ENCODE peak calls at places on chromosome 14, in four cellular contexts. E is HCT116, Z is K562, A is Panc1. L is an unnamed sample.

GRCh38 chr14:31070431-31070830 is 44.3 kb upstream of the STRN3 start:
- DNase-seq in E (no peak), Z (no peak), A (no peak), L (no peak)

GRCh38 chr14:20503905-20504304 is 1.4 kb upstream of the RNASE10 start:
- DNase-seq in E (no peak), Z (no peak), A (no peak), L (no peak)

GRCh38 chr14:64763089-64763782 is 59.0 kb downstream of the PLEKHG3 start:
- DNase-seq in E (no peak), Z (no peak), A (no peak), L (no peak)

GRCh38 chr14:66563731-66564130 is 55.8 kb downstream of the GPHN start:
- DNase-seq in E (no peak), Z (no peak), A (no peak), L (no peak)

GRCh38 chr14:86015511-86015910 is 485.6 kb downstream of the FLRT2 start:
- DNase-seq in E (no peak), Z (no peak), A (no peak), L (no peak)

GRCh38 chr14:41597647-41598046 is 9.0 kb upstream of the LRFN5 start:
- DNase-seq in E (no peak), Z (peak; percentile 49), A (no peak), L (no peak)

GRCh38 chr14:34258318-34258717 is 203.7 kb downstream of the SPTSSA start:
- DNase-seq in E (no peak), Z (no peak), A (no peak), L (no peak)

GRCh38 chr14:96126783-96127271 is 77.8 kb upstream of the BDKRB2 start:
- DNase-seq in E (no peak), Z (no peak), A (no peak), L (no peak)

GRCh38 chr14:69928111-69928523 is 48.9 kb downstream of the SMOC1 start:
- DNase-seq in E (no peak), Z (no peak), A (no peak), L (no peak)

GRCh38 chr14:79304279-79304678 is 907.0 kb downstream of the DIO2 start:
- DNase-seq in E (no peak), Z (no peak), A (no peak), L (no peak)

GRCh38 chr14:74525361-74525851 is 31.8 kb downstream of the ISCA2 start:
- DNase-seq in E (no peak), Z (no peak), A (no peak), L (no peak)

GRCh38 chr14:36207500-36207899 is 31.0 kb upstream of the PTCSC3 start:
- DNase-seq in E (no peak), Z (peak; percentile 6), A (no peak), L (peak; percentile 35)

GRCh38 chr14:67416810-67417209 is 4.8 kb upstream of the PLEK2 start:
- DNase-seq in E (no peak), Z (no peak), A (no peak), L (no peak)

GRCh38 chr14:100674428-100674827 is 52.3 kb upstream of the DLK1 start:
- DNase-seq in E (no peak), Z (no peak), A (no peak), L (no peak)

GRCh38 chr14:32559595-32559994 is 230.5 kb downstream of the AKAP6 start:
- DNase-seq in E (no peak), Z (no peak), A (no peak), L (no peak)

GRCh38 chr14:55889124-55889523 is 229.1 kb upstream of the PELI2 start:
- DNase-seq in E (no peak), Z (no peak), A (no peak), L (no peak)

GRCh38 chr14:77409131-77409533 is 14.2 kb downstream of the NOXRED1 start:
- DNase-seq in E (peak; percentile 21), Z (peak; percentile 61), A (no peak), L (peak; percentile 41)

GRCh38 chr14:58663494-58664111 is 25.8 kb downstream of the DACT1 start:
- DNase-seq in E (no peak), Z (no peak), A (no peak), L (no peak)

GRCh38 chr14:19823178-19823577 is 19.6 kb downstream of the OR4N2 start:
- DNase-seq in E (no peak), Z (no peak), A (no peak), L (no peak)

GRCh38 chr14:20179218-20179617 is 11.5 kb upstream of the OR11G2 start:
- DNase-seq in E (no peak), Z (no peak), A (no peak), L (no peak)

GRCh38 chr14:70359076-70359424 is 433 bp downstream of the COX16 start:
- DNase-seq in E (no peak), Z (no peak), A (no peak), L (no peak)

GRCh38 chr14:23186913-23187654 is 3.6 kb upstream of the SLC7A8 start:
- DNase-seq in E (peak; percentile 64), Z (peak; percentile 81), A (peak; percentile 30), L (peak; percentile 78)

DNA sequence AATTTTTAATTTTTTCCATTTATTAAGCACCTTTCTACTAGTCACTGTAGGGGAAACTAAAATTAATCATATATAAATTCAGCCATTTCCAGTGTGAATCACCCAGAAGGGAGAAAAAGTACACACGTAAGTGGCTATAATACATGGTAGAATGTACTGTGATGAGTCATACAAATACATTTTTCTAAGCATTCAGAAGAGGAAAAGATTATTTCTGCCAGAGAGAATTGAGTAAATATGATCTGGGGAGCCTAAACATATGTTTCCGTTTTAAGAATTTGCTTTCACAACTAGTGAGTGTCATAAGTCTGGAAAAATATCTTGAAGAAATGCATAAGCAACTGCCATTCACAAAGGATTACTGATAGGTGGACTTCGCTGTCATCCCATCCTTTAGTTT is 102.8 kb downstream of the TGFB3 start:
- DNase-seq in E (no peak), Z (no peak), A (no peak), L (no peak)
- TF ChIP-seq TCF7L2 in E (no peak), Z (no peak), A (no peak), L (no peak)

GRCh38 chr14:49945448-49946319 is 52.8 kb downstream of the ARF6 start:
- DNase-seq in E (no peak), Z (no peak), A (no peak), L (no peak)

GRCh38 chr14:49939884-49940510 is 47.1 kb downstream of the ARF6 start:
- DNase-seq in E (no peak), Z (no peak), A (no peak), L (no peak)

GRCh38 chr14:49944501-49944900 is 51.6 kb downstream of the ARF6 start:
- DNase-seq in E (no peak), Z (no peak), A (no peak), L (no peak)

GRCh38 chr14:49942090-49942489 is 49.2 kb downstream of the ARF6 start:
- DNase-seq in E (no peak), Z (no peak), A (no peak), L (no peak)

GRCh38 chr14:49940805-49941421 is 48.0 kb downstream of the ARF6 start:
- DNase-seq in E (no peak), Z (no peak), A (no peak), L (no peak)
- TF ChIP-seq TCF7L2 in E (no peak), Z (no peak), A (no peak), L (no peak)

DNA sequence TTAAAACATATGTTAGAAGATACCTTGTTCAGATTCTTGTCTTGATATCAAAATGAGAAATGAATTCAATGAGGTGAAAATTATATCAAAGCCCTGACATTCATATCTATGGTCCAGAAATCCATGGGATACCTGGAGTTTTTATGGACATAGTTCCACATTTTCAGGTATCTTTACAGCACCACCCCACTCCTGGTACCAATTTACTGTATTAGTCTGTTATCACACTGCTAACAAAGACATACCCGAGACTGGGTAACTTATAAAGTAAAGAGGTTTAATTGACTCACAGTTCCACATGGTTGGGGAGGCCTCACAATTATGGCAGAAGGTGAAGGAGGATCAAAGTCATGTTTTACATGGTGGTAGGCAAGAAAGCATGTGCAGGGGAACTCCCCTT is 361.5 kb downstream of the PRKD1 start:
- DNase-seq in E (no peak), Z (no peak), A (no peak), L (no peak)
- TF ChIP-seq TCF7L2 in E (no peak), Z (no peak), A (no peak), L (no peak)

GRCh38 chr14:61505815-61506809 is 184.7 kb downstream of the PRKCH start:
- DNase-seq in E (no peak), Z (no peak), A (no peak), L (no peak)
- TF ChIP-seq TCF7L2 in E (no peak), Z (no peak), A (no peak), L (no peak)

L was measured in HepG2.